ENCODE peak calls at places on chromosomes 4 and X, in four cellular contexts. O, G, E and R are unnamed samples.

GRCh38 chr4:53541577-53542206 is 49.6 kb downstream of the LNX1 start:
- DNase-seq in O (no peak), G (no peak), E (peak), R (peak)

GRCh38 chrX:45445745-45446412 is 245.2 kb upstream of the DIPK2B start:
- DNase-seq in O (peak), G (no peak), E (peak), R (peak)

GRCh38 chrX:121028419-121028818 is 19.0 kb upstream of the GLUD2 start:
- DNase-seq in O (no peak), G (no peak), E (no peak), R (no peak)

GRCh38 chrX:7133036-7133412 is 14.5 kb upstream of the STS start:
- DNase-seq in O (no peak), G (no peak), E (no peak), R (no peak)

GRCh38 chr4:147363514-147363913 is 117.4 kb upstream of the EDNRA start:
- DNase-seq in O (no peak), G (no peak), E (no peak), R (no peak)

GRCh38 chr4:153120235-153120634 is 84.0 kb upstream of the TRIM2 start:
- DNase-seq in O (no peak), G (no peak), E (no peak), R (no peak)

GRCh38 chr4:59904331-59904730 is 1295.8 kb upstream of the ADGRL3 start:
- DNase-seq in O (no peak), G (no peak), E (no peak), R (no peak)

GRCh38 chr4:108743021-108743420 is 19.8 kb downstream of the ETNPPL start:
- DNase-seq in O (no peak), G (no peak), E (no peak), R (no peak)

GRCh38 chr4:60033826-60034225 is 1166.3 kb upstream of the ADGRL3 start:
- DNase-seq in O (no peak), G (no peak), E (no peak), R (no peak)

GRCh38 chr4:177064724-177065394 is 244.8 kb upstream of the NEIL3 start:
- DNase-seq in O (no peak), G (no peak), E (no peak), R (no peak)

GRCh38 chr4:108972613-108973283 is 209.9 kb upstream of the ETNPPL start:
- DNase-seq in O (no peak), G (no peak), E (no peak), R (no peak)

GRCh38 chr4:81346719-81347118 is 125.0 kb downstream of the RASGEF1B start:
- DNase-seq in O (no peak), G (no peak), E (no peak), R (no peak)

GRCh38 chrX:153209347-153209746 is 30.3 kb downstream of the MAGEA1 start:
- DNase-seq in O (no peak), G (no peak), E (peak), R (no peak)

GRCh38 chr4:181525641-181526040 is 717.6 kb upstream of the TENM3 start:
- DNase-seq in O (no peak), G (no peak), E (no peak), R (no peak)

GRCh38 chrX:53422915-53423268 is 219 bp downstream of the RIBC1 start:
- DNase-seq in O (no peak), G (no peak), E (no peak), R (no peak)

GRCh38 chrX:64265265-64265664 is 34.9 kb upstream of the ASB12 start:
- DNase-seq in O (no peak), G (no peak), E (no peak), R (no peak)

GRCh38 chrX:44570524-44570923 is 27.9 kb upstream of the FUNDC1 start:
- DNase-seq in O (no peak), G (no peak), E (peak), R (no peak)

GRCh38 chr4:152708361-152708760 is 28.6 kb upstream of the TMEM154 start:
- DNase-seq in O (no peak), G (no peak), E (no peak), R (no peak)

GRCh38 chr4:76377481-76377901 is 43.5 kb downstream of the CCDC158 start:
- DNase-seq in O (no peak), G (no peak), E (no peak), R (no peak)

GRCh38 chrX:72392042-72392441 is 86.3 kb upstream of the CITED1 start:
- DNase-seq in O (no peak), G (no peak), E (no peak), R (no peak)

GRCh38 chr4:81684357-81684756 is 212.7 kb upstream of the RASGEF1B start:
- DNase-seq in O (no peak), G (no peak), E (no peak), R (no peak)

GRCh38 chrX:71164071-71164470 is 19.4 kb downstream of the NLGN3 start:
- DNase-seq in O (no peak), G (no peak), E (no peak), R (no peak)
- TF ChIP-seq CTCF in O (no peak), G (no peak), E (no peak), R (no peak)

GRCh38 chr4:100635899-100636298 is 118.1 kb upstream of the EMCN start:
- DNase-seq in O (no peak), G (no peak), E (no peak), R (no peak)

GRCh38 chr4:100644150-100644549 is 126.3 kb upstream of the EMCN start:
- DNase-seq in O (no peak), G (no peak), E (no peak), R (no peak)

GRCh38 chr4:100641326-100641725 is 123.5 kb upstream of the EMCN start:
- DNase-seq in O (no peak), G (no peak), E (no peak), R (no peak)
- TF ChIP-seq CTCF in O (no peak), G (no peak), E (no peak), R (no peak)

GRCh38 chrX:141278306-141278705 is 36.0 kb upstream of the SPANXC start:
- DNase-seq in O (no peak), G (no peak), E (peak), R (no peak)
- TF ChIP-seq CTCF in O (peak), G (peak), E (peak), R (peak)

GRCh38 chrX:55813150-55813549 is 95.6 kb downstream of the RRAGB start:
- DNase-seq in O (no peak), G (no peak), E (no peak), R (no peak)
- TF ChIP-seq CTCF in O (no peak), G (no peak), E (no peak), R (no peak)

DNA sequence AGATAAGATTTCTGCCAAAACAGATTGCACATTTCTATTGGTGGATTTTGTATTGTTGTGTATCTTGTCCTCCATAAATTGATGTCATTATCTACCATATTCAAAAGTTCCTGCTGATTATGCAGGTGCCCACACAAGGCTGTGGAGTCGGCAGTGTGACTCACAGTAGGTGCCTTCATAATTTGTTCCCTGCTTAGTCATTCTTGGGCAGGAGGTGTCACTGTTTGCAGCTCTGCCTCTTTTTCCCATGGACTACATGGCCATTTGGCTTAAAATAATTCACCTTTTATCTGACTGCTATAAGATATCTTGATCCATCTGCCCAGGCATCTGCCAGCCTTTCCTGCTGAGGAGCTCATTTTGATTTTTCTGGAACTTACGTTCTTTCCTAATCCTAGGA is 33.6 kb upstream of the ENPEP start:
- DNase-seq in O (no peak), G (no peak), E (no peak), R (no peak)
- TF ChIP-seq CTCF in O (no peak), G (no peak), E (no peak), R (no peak)

GRCh38 chr4:54945838-54946237 is 179.6 kb downstream of the KDR start:
- DNase-seq in O (no peak), G (no peak), E (no peak), R (no peak)
- TF ChIP-seq CTCF in O (no peak), G (no peak), E (no peak), R (no peak)

GRCh38 chr4:26067035-26067434 is 153.0 kb downstream of the SMIM20 start:
- DNase-seq in O (no peak), G (no peak), E (no peak), R (no peak)

GRCh38 chr4:26071688-26072087 is 157.7 kb downstream of the SMIM20 start:
- DNase-seq in O (no peak), G (no peak), E (no peak), R (no peak)

GRCh38 chr4:26073886-26074560 is 160.0 kb downstream of the SMIM20 start:
- DNase-seq in O (no peak), G (no peak), E (no peak), R (no peak)

GRCh38 chr4:26065833-26066232 is 151.8 kb downstream of the SMIM20 start:
- DNase-seq in O (no peak), G (no peak), E (peak), R (no peak)

DNA sequence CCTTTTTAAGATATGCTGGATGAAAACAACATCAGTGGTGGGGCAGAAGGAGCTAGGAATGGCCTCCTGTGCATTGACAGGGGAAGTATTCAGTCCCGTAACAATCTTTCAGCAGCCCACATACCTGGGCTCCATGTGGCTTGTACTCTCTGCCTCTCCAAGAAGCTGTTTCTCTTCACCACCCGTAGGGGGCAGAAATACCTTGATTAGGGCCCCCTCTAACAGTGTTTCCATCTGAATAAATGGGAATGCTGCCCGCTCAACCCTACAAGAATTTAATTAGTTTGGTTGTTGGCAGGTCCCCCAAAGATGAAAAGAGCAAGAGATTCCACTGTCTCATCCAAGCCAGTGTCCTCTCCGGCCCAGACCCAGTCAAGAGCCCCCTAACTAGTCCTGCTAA is 155.2 kb downstream of the SMIM20 start:
- DNase-seq in O (no peak), G (no peak), E (peak), R (peak)
- TF ChIP-seq CTCF in O (peak), G (no peak), E (peak), R (peak)

GRCh38 chrX:119753639-119754257 is 4.6 kb upstream of the SOWAHD start:
- DNase-seq in O (no peak), G (no peak), E (peak), R (peak)
- TF ChIP-seq CTCF in O (peak), G (peak), E (peak), R (peak)